ENCODE peak calls at places on chromosome 20, in six cellular contexts. E is fibroblast of lung, U is pancreas, D is sigmoid colon, Y is choroid plexus epithelial cell, X is tibial nerve. S is an unnamed sample.

GRCh38 chr20:3995067-3995748 is 20.1 kb downstream of the RNF24 start:
- DNase-seq in E (no peak), U (no peak), D (no peak), Y (peak), X (no peak), S (no peak)

GRCh38 chr20:4511776-4512175 is 209.9 kb upstream of the PRND start:
- DNase-seq in E (no peak), U (no peak), D (no peak), Y (no peak), X (no peak), S (no peak)

GRCh38 chr20:44997171-44997570 is 30.9 kb downstream of the STK4 start:
- DNase-seq in E (no peak), U (no peak), D (no peak), Y (no peak), X (no peak), S (no peak)

GRCh38 chr20:37396520-37397075 is 50.7 kb downstream of the SRC start:
- DNase-seq in E (no peak), U (no peak), D (no peak), Y (no peak), X (no peak), S (no peak)

GRCh38 chr20:32555584-32555983 is 29.5 kb downstream of the NOL4L start:
- DNase-seq in E (no peak), U (no peak), D (no peak), Y (no peak), X (no peak), S (no peak)

GRCh38 chr20:59690101-59690500 is 85.8 kb downstream of the PHACTR3 start:
- DNase-seq in E (no peak), U (no peak), D (no peak), Y (no peak), X (no peak), S (peak)

GRCh38 chr20:38602185-38602581 is 574 bp downstream of the ARHGAP40 start:
- DNase-seq in E (no peak), U (no peak), D (no peak), Y (no peak), X (no peak), S (no peak)

GRCh38 chr20:36572701-36573102 is 695 bp upstream of the TGIF2 start:
- DNase-seq in E (peak), U (peak), D (no peak), Y (peak), X (no peak), S (no peak)

GRCh38 chr20:37200926-37201826 is 21.8 kb upstream of the MROH8 start:
- DNase-seq in E (no peak), U (no peak), D (no peak), Y (peak), X (no peak), S (no peak)

GRCh38 chr20:44810391-44811149 is at the start of gene RIMS4:
- DNase-seq in E (no peak), U (no peak), D (no peak), Y (no peak), X (no peak), S (peak)

GRCh38 chr20:33578510-33578909 is 83.6 kb upstream of the C20orf144 start:
- DNase-seq in E (peak), U (no peak), D (no peak), Y (no peak), X (no peak), S (no peak)

GRCh38 chr20:29497261-29497671 is 1760.2 kb upstream of the DEFB115 start:
- DNase-seq in E (peak), U (no peak), D (no peak), Y (peak), X (no peak), S (no peak)
- H3K4me3 ChIP-seq in E (no peak), U (no peak), D (no peak), Y (peak), X (no peak), S (no peak)

DNA sequence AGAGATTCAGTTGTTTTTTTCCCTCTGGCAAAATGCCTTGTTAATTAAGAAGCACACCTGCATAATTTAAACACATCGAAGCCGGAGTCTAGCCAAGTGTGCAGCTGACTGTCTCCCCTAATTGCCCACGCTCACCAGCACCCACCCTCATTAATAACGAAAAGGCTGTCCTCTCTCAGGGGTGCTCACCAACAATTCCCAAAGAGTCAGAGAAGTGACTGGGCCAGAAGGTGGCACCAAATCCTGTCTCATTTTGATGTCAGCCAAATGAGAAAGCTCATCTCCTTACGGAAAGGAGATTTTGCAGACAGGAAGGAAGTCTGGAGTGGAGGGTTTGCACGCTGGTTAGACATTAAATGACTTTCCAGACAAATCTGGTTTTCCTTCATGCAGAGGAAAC is 60.7 kb upstream of the MC3R start:
- DNase-seq in E (no peak), U (no peak), D (no peak), Y (no peak), X (no peak), S (no peak)
- TF ChIP-seq CTCF in E (no peak), U (no peak), D (no peak), Y (peak), X (peak), S (no peak)

GRCh38 chr20:61497029-61497627 is 245.1 kb downstream of the CDH4 start:
- DNase-seq in E (no peak), U (no peak), D (no peak), Y (no peak), X (no peak), S (no peak)
- H3K4me3 ChIP-seq in E (no peak), U (no peak), D (no peak), Y (no peak), X (no peak), S (no peak)

GRCh38 chr20:2401527-2401926 is 20.8 kb downstream of the TGM6 start:
- DNase-seq in E (no peak), U (no peak), D (no peak), Y (no peak), X (no peak), S (no peak)
- TF ChIP-seq CTCF in E (no peak), U (no peak), D (no peak), Y (no peak), X (no peak), S (no peak)

GRCh38 chr20:62734336-62734735 is 25.7 kb downstream of the NTSR1 start:
- DNase-seq in E (no peak), U (no peak), D (no peak), Y (no peak), X (no peak), S (no peak)

GRCh38 chr20:62736026-62736406 is 27.4 kb downstream of the NTSR1 start:
- DNase-seq in E (no peak), U (no peak), D (no peak), Y (no peak), X (no peak), S (no peak)

GRCh38 chr20:62735331-62735821 is 26.7 kb downstream of the NTSR1 start:
- DNase-seq in E (no peak), U (no peak), D (no peak), Y (no peak), X (no peak), S (no peak)

GRCh38 chr20:62733891-62734290 is 25.3 kb downstream of the NTSR1 start:
- DNase-seq in E (no peak), U (no peak), D (no peak), Y (no peak), X (no peak), S (no peak)

DNA sequence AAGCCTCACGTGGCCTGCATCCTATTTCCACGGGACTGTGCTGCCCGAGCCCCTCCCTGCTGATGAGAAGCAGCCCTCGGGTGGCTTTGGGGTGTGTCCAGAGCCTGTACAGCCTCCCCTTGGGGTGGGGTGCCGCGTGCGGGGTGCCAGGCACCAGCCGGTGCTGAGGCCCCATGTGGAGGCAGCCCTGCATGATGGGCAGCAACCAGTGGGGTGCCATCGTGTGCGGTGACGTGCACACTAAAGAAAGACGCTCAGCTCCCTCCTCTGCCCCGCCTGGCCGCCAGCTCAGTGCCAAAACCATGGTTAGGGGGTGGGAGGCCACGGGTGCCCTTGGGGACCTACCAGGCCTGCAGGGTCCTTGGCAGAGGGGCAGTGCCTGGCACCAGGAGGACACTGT is 26.2 kb downstream of the NTSR1 start:
- DNase-seq in E (no peak), U (no peak), D (no peak), Y (no peak), X (no peak), S (no peak)
- H3K4me3 ChIP-seq in E (no peak), U (no peak), D (no peak), Y (no peak), X (no peak), S (no peak)

GRCh38 chr20:62043131-62043914 is 22.4 kb downstream of the TAF4 start:
- DNase-seq in E (peak), U (no peak), D (no peak), Y (peak), X (no peak), S (no peak)
- TF ChIP-seq CTCF in E (no peak), U (no peak), D (no peak), Y (no peak), X (no peak), S (no peak)

DNA sequence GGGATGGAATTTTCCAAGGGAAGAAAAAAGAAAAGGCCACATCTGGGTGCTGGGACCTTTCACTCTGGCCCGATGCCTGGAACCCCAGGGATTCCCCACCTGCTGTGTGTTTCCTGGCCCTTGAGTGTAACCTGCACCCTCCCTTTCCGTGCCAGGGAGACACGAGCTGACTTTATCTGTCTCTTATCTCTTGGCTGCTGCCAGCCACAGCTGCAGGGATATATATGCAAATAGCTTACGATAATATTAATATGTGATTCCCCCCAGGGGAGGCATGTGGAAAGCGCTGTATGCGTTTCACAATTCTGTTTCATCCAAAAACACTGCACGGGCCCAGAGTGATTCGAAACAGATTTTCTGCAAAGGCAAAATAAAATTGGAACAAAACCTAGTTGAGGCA is 1.5 kb downstream of the RIPOR3 start:
- DNase-seq in E (peak), U (peak), D (peak), Y (peak), X (no peak), S (no peak)
- H3K4me3 ChIP-seq in E (no peak), U (no peak), D (peak), Y (peak), X (no peak), S (peak)

DNA sequence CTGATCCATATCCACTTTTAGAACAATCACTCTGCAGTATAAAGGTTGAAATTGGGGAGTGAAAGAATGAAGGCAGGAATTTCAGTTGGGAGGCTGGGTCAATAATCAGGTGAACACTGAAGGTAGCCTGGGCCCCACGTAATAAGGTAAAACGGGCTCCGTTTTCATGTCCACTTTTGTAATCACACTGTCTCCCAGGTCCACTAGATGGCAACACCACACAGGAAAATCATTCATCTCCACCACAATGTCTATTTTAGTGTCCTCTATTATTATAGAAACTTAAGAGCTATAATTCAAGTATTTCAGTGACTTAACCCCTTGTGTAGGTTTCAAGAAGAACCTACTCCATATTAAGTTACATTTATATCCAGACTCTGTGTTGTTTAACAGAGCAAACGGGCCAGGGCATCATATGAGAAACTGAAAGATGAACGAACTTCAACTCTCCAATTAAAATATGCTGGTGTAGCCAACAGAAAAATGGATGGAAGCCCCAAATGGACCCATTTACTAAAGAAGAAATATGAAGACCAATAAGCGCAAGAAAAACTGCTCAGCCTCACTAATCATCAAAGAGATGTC is 45.9 kb upstream of the MC3R start:
- DNase-seq in E (peak), U (no peak), D (no peak), Y (peak), X (no peak), S (no peak)
- TF ChIP-seq CTCF in E (peak), U (no peak), D (no peak), Y (peak), X (peak), S (no peak)

GRCh38 chr20:50666709-50667310 is 24.5 kb downstream of the RIPOR3 start:
- DNase-seq in E (no peak), U (no peak), D (no peak), Y (no peak), X (no peak), S (no peak)

GRCh38 chr20:50671626-50672025 is 19.7 kb downstream of the RIPOR3 start:
- DNase-seq in E (no peak), U (no peak), D (no peak), Y (no peak), X (no peak), S (no peak)

GRCh38 chr20:50670126-50670862 is 21.0 kb downstream of the RIPOR3 start:
- DNase-seq in E (no peak), U (peak), D (no peak), Y (no peak), X (no peak), S (no peak)

GRCh38 chr20:50668798-50669197 is 22.5 kb downstream of the RIPOR3 start:
- DNase-seq in E (no peak), U (no peak), D (no peak), Y (no peak), X (no peak), S (no peak)

GRCh38 chr20:50668326-50668725 is 23.0 kb downstream of the RIPOR3 start:
- DNase-seq in E (no peak), U (no peak), D (no peak), Y (no peak), X (no peak), S (no peak)
- H3K4me3 ChIP-seq in E (no peak), U (no peak), D (no peak), Y (no peak), X (no peak), S (no peak)